ENCODE peak calls at places on chromosomes 11 and 22, in seven cellular contexts. One of them, this sample, is unnamed.

GRCh38 chr11:78652866-78653265 is 78.2 kb upstream of the NARS2 start:
- DNase-seq in astrocyte: no peak
- DNase-seq in kidney epithelial cell: no peak
- DNase-seq in stomach: no peak
- DNase-seq in foreskin fibroblast: no peak
- DNase-seq in mucosa of descending colon: no peak
- DNase-seq in cardiac fibroblast: no peak
- DNase-seq in this sample: no peak

GRCh38 chr22:37281195-37281594 is 1.1 kb upstream of the CYTH4 start:
- DNase-seq in astrocyte: no peak
- DNase-seq in kidney epithelial cell: no peak
- DNase-seq in stomach: no peak
- DNase-seq in foreskin fibroblast: no peak
- DNase-seq in mucosa of descending colon: no peak
- DNase-seq in cardiac fibroblast: no peak
- DNase-seq in this sample: no peak

GRCh38 chr11:15829312-15829711 is 527.0 kb downstream of the SOX6 start:
- DNase-seq in astrocyte: no peak
- DNase-seq in kidney epithelial cell: no peak
- DNase-seq in stomach: no peak
- DNase-seq in foreskin fibroblast: no peak
- DNase-seq in mucosa of descending colon: no peak
- DNase-seq in cardiac fibroblast: no peak
- DNase-seq in this sample: no peak

GRCh38 chr11:72863091-72863490 is 48.9 kb downstream of the ATG16L2 start:
- DNase-seq in astrocyte: no peak
- DNase-seq in kidney epithelial cell: no peak
- DNase-seq in stomach: no peak
- DNase-seq in foreskin fibroblast: no peak
- DNase-seq in mucosa of descending colon: no peak
- DNase-seq in cardiac fibroblast: no peak
- DNase-seq in this sample: no peak

GRCh38 chr11:114787126-114787525 is 108.8 kb downstream of the NXPE2 start:
- DNase-seq in astrocyte: no peak
- DNase-seq in kidney epithelial cell: no peak
- DNase-seq in stomach: no peak
- DNase-seq in foreskin fibroblast: no peak
- DNase-seq in mucosa of descending colon: no peak
- DNase-seq in cardiac fibroblast: no peak
- DNase-seq in this sample: no peak

GRCh38 chr11:128928400-128928799 is 14.3 kb downstream of the TP53AIP1 start:
- DNase-seq in astrocyte: no peak
- DNase-seq in kidney epithelial cell: no peak
- DNase-seq in stomach: no peak
- DNase-seq in foreskin fibroblast: no peak
- DNase-seq in mucosa of descending colon: peak; percentile 37
- DNase-seq in cardiac fibroblast: no peak
- DNase-seq in this sample: no peak

GRCh38 chr22:19827341-19828034 is 27.2 kb downstream of the GNB1L start:
- DNase-seq in astrocyte: no peak
- DNase-seq in kidney epithelial cell: no peak
- DNase-seq in stomach: no peak
- DNase-seq in foreskin fibroblast: no peak
- DNase-seq in mucosa of descending colon: no peak
- DNase-seq in cardiac fibroblast: no peak
- DNase-seq in this sample: no peak

GRCh38 chr11:47106839-47107520 is 69.7 kb downstream of the ARFGAP2 start:
- DNase-seq in astrocyte: no peak
- DNase-seq in kidney epithelial cell: no peak
- DNase-seq in stomach: no peak
- DNase-seq in foreskin fibroblast: no peak
- DNase-seq in mucosa of descending colon: no peak
- DNase-seq in cardiac fibroblast: no peak
- DNase-seq in this sample: no peak

GRCh38 chr11:119845756-119846155 is 116.8 kb upstream of the NECTIN1 start:
- DNase-seq in astrocyte: no peak
- DNase-seq in kidney epithelial cell: no peak
- DNase-seq in stomach: no peak
- DNase-seq in foreskin fibroblast: no peak
- DNase-seq in mucosa of descending colon: no peak
- DNase-seq in cardiac fibroblast: no peak
- DNase-seq in this sample: no peak

GRCh38 chr11:126354631-126355323 is 709 bp upstream of the ST3GAL4 start:
- DNase-seq in astrocyte: no peak
- DNase-seq in kidney epithelial cell: no peak
- DNase-seq in stomach: no peak
- DNase-seq in foreskin fibroblast: no peak
- DNase-seq in mucosa of descending colon: no peak
- DNase-seq in cardiac fibroblast: peak; percentile 12
- DNase-seq in this sample: no peak

GRCh38 chr11:69654001-69654659 is 13.2 kb downstream of the CCND1 start:
- DNase-seq in astrocyte: no peak
- DNase-seq in kidney epithelial cell: no peak
- DNase-seq in stomach: no peak
- DNase-seq in foreskin fibroblast: no peak
- DNase-seq in mucosa of descending colon: no peak
- DNase-seq in cardiac fibroblast: peak; percentile 17
- DNase-seq in this sample: no peak

GRCh38 chr11:72574534-72575460 is 99.4 kb downstream of the PDE2A start:
- DNase-seq in astrocyte: no peak
- DNase-seq in kidney epithelial cell: no peak
- DNase-seq in stomach: no peak
- DNase-seq in foreskin fibroblast: no peak
- DNase-seq in mucosa of descending colon: no peak
- DNase-seq in cardiac fibroblast: no peak
- DNase-seq in this sample: no peak

GRCh38 chr11:61805146-61805545 is 11.7 kb downstream of the FADS1 start:
- DNase-seq in astrocyte: no peak
- DNase-seq in kidney epithelial cell: no peak
- DNase-seq in stomach: no peak
- DNase-seq in foreskin fibroblast: no peak
- DNase-seq in mucosa of descending colon: no peak
- DNase-seq in cardiac fibroblast: no peak
- DNase-seq in this sample: no peak

GRCh38 chr22:22556578-22556977 is 2.5 kb downstream of the PRAME start:
- DNase-seq in astrocyte: no peak
- DNase-seq in kidney epithelial cell: no peak
- DNase-seq in stomach: no peak
- DNase-seq in foreskin fibroblast: no peak
- DNase-seq in mucosa of descending colon: no peak
- DNase-seq in cardiac fibroblast: no peak
- DNase-seq in this sample: no peak

GRCh38 chr11:117595440-117595839 is 201.6 kb downstream of the DSCAML1 start:
- DNase-seq in astrocyte: no peak
- DNase-seq in kidney epithelial cell: no peak
- DNase-seq in stomach: no peak
- DNase-seq in foreskin fibroblast: no peak
- DNase-seq in mucosa of descending colon: no peak
- DNase-seq in cardiac fibroblast: no peak
- DNase-seq in this sample: no peak
- TF ChIP-seq CTCF in astrocyte: no peak
- TF ChIP-seq CTCF in kidney epithelial cell: no peak
- TF ChIP-seq CTCF in stomach: no peak
- TF ChIP-seq CTCF in foreskin fibroblast: no peak
- TF ChIP-seq CTCF in mucosa of descending colon: no peak
- TF ChIP-seq CTCF in cardiac fibroblast: no peak
- TF ChIP-seq CTCF in this sample: no peak

DNA sequence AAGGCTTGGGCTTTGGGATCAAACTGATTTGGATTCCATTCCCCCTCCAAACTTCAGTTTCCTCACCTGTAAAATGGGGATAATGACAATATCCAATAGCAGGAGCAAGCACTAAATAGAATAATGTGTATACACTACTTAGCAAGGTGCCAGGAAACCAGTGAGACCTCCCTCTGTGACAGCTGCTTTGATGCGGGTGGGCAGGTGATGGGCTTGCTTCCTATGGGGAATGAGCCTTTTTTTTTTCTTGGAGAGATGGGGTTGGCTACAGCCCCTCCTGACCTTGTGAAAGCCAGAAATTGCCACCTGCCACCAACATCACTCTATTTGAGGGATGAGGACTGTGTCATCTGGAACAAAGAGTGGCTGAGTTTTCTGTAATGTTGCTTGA is 1.1 kb downstream of the CD82 start:
- DNase-seq in astrocyte: no peak
- DNase-seq in kidney epithelial cell: no peak
- DNase-seq in stomach: no peak
- DNase-seq in foreskin fibroblast: no peak
- DNase-seq in mucosa of descending colon: no peak
- DNase-seq in cardiac fibroblast: no peak
- DNase-seq in this sample: no peak
- H3K4me3 ChIP-seq in astrocyte: no peak overlapping the region
- H3K4me3 ChIP-seq in kidney epithelial cell: peak overlapping the region; percentile 62
- H3K4me3 ChIP-seq in stomach: peak overlapping the region; percentile 65
- H3K4me3 ChIP-seq in foreskin fibroblast: no peak overlapping the region
- H3K4me3 ChIP-seq in mucosa of descending colon: no peak overlapping the region
- H3K4me3 ChIP-seq in cardiac fibroblast: peak overlapping the region; percentile 53
- H3K4me3 ChIP-seq in this sample: no peak overlapping the region

DNA sequence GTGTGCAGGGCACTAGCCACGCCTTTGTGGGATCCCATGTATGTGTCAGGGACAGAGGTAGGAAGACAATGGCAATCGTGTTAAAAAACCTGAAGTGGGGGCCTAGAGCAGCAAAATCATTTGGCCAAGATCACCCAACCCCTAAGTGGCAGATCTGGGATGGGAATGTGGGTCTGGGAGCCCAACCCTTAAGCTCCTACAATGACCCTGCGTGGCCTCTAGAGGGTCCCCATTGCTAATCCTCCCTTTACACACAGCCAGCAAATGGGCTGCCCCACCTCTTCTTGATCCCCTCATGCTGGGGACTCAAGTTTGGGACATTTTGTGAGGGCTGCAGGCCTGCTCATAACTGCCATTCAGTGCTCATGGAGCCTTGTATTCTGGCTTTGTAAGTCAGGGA is 73.2 kb upstream of the SUSD2 start:
- DNase-seq in astrocyte: no peak
- DNase-seq in kidney epithelial cell: no peak
- DNase-seq in stomach: no peak
- DNase-seq in foreskin fibroblast: no peak
- DNase-seq in mucosa of descending colon: no peak
- DNase-seq in cardiac fibroblast: no peak
- DNase-seq in this sample: no peak
- TF ChIP-seq CTCF in astrocyte: no peak
- TF ChIP-seq CTCF in kidney epithelial cell: no peak
- TF ChIP-seq CTCF in stomach: no peak
- TF ChIP-seq CTCF in foreskin fibroblast: no peak
- TF ChIP-seq CTCF in mucosa of descending colon: no peak
- TF ChIP-seq CTCF in cardiac fibroblast: peak; percentile 8
- TF ChIP-seq CTCF in this sample: no peak

DNA sequence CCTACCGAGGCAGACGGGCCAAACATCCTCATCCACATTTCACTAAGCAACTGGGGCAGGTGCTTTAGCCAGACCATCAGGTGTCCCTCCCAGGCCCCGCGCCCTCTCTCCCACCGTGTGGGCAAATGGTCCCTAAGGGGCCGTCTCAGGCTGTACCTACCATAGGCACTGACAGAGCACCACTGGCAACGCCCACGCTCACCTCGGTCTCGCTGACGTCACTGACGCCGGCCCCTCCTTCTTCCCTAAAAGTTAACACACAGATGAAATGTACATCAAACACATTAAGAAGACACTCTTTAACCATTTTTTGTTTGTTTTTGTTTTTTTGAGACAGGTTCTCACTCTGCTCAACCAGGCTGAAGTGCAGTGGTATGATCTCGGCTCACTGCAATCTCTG is 9.4 kb downstream of the TTLL1 start:
- DNase-seq in astrocyte: no peak
- DNase-seq in kidney epithelial cell: no peak
- DNase-seq in stomach: no peak
- DNase-seq in foreskin fibroblast: no peak
- DNase-seq in mucosa of descending colon: no peak
- DNase-seq in cardiac fibroblast: no peak
- DNase-seq in this sample: no peak
- H3K4me3 ChIP-seq in astrocyte: no peak overlapping the region
- H3K4me3 ChIP-seq in kidney epithelial cell: no peak overlapping the region
- H3K4me3 ChIP-seq in stomach: no peak overlapping the region
- H3K4me3 ChIP-seq in foreskin fibroblast: no peak overlapping the region
- H3K4me3 ChIP-seq in mucosa of descending colon: no peak overlapping the region
- H3K4me3 ChIP-seq in cardiac fibroblast: no peak overlapping the region
- H3K4me3 ChIP-seq in this sample: no peak overlapping the region

DNA sequence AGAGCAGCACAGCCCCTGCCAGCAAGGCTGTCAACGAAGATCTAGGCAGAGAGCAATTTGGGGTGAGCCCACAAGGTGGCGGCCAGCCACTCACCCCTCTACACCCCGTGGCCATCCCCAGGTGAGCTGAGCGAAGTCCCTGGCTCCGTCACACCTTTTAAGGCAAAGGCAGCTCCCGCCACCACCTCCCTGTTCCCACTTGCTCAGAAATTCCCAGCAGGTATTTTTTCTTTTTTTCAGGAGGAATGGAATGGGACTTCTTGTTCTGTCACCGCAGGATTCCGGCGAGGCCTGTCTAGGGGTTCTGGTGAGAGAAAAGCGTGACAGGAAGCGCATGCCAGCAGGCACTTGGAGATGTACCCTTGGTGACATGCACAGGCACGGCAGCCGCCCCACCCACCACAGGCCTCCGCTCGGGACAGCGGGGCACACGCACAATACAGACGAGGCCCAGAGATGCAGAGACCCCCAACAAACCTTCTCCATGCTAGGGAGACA is 10.0 kb downstream of the RPL3 start:
- DNase-seq in astrocyte: no peak
- DNase-seq in kidney epithelial cell: no peak
- DNase-seq in stomach: no peak
- DNase-seq in foreskin fibroblast: no peak
- DNase-seq in mucosa of descending colon: no peak
- DNase-seq in cardiac fibroblast: no peak
- DNase-seq in this sample: no peak
- TF ChIP-seq CTCF in astrocyte: peak; percentile 12
- TF ChIP-seq CTCF in kidney epithelial cell: peak; percentile 25
- TF ChIP-seq CTCF in stomach: no peak
- TF ChIP-seq CTCF in foreskin fibroblast: peak; percentile 37
- TF ChIP-seq CTCF in mucosa of descending colon: no peak
- TF ChIP-seq CTCF in cardiac fibroblast: peak; percentile 45
- TF ChIP-seq CTCF in this sample: peak; percentile 19

DNA sequence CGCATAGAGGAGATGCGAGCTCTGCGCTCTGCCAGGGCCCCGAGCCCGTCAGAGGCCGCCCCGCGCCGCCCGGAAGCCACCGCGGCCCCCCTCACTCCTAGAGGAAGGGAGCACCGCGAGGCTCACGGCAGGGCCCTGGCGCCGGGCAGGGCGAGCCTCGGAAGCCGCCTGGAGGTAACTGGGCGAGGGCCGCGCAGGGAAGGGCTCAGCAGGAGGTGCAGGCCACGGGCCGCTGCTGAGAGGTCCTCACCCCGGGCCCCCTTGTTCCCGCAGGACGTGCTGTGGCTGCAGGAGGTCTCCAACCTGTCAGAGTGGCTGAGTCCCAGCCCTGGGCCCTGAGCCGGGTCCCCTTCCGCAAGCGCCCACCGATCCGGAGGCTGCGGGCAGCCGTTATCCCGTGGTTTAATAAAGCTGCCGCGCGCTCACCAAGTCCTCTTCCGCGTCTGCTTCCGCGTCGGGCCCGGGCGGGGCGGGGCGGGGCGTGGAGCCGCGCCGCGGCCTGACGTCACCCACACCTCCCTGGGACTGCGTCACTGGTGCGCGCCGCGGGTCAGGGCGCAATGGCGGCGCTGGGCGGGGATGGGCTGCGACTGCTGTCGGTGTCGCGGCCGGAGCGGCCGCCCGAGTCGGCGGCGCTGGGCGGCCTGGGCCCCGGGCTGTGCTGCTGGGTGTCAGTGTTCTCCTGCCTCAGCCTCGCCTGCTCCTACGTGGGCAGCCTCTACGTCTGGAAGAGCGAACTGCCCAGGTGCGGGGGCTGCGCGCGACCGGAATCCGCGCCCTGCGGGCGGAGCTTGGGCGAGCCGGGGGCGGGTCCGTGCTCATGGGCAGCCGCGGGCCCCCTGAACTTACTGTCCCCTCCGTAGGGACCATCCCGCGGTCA is at the start of gene RCE1:
- DNase-seq in astrocyte: peak; percentile 67
- DNase-seq in kidney epithelial cell: peak; percentile 45
- DNase-seq in stomach: peak; percentile 91
- DNase-seq in foreskin fibroblast: peak; percentile 90
- DNase-seq in mucosa of descending colon: peak; percentile 94
- DNase-seq in cardiac fibroblast: peak; percentile 87
- DNase-seq in this sample: peak; percentile 35
- H3K4me3 ChIP-seq in astrocyte: peak within 1 kb of the TSS; percentile 84
- H3K4me3 ChIP-seq in kidney epithelial cell: peak within 1 kb of the TSS; percentile 99
- H3K4me3 ChIP-seq in stomach: peak within 1 kb of the TSS; percentile 69
- H3K4me3 ChIP-seq in foreskin fibroblast: peak within 1 kb of the TSS; percentile 93
- H3K4me3 ChIP-seq in mucosa of descending colon: peak within 1 kb of the TSS; percentile 90
- H3K4me3 ChIP-seq in cardiac fibroblast: peak within 1 kb of the TSS; percentile 98
- H3K4me3 ChIP-seq in this sample: peak within 1 kb of the TSS; percentile 98

This sample was measured in AG09309.